ENCODE peak calls at places on chromosome 11, in six cellular contexts. Y is pancreas, N is left ventricle myocardium inferior, O is OCI-LY7, D is transverse colon, G is heart right ventricle. B is an unnamed sample.

GRCh38 chr11:17504330-17505107 is 27.9 kb upstream of the ABCC8 start:
- DNase-seq in Y (peak; percentile 76), N (peak; percentile 77), O (peak; percentile 81), D (peak; percentile 83), G (peak; percentile 77), B (peak; percentile 81)

GRCh38 chr11:36240746-36241295 is 48.4 kb downstream of the COMMD9 start:
- DNase-seq in Y (no peak), N (no peak), O (no peak), D (no peak), G (no peak), B (no peak)

GRCh38 chr11:118258410-118258809 is 5.7 kb downstream of the MPZL2 start:
- DNase-seq in Y (no peak), N (no peak), O (peak; percentile 29), D (no peak), G (no peak), B (no peak)

GRCh38 chr11:69173326-69173725 is 17.6 kb downstream of the SMIM38 start:
- DNase-seq in Y (no peak), N (no peak), O (no peak), D (no peak), G (no peak), B (no peak)

GRCh38 chr11:57277845-57278720 is 41.0 kb upstream of the APLNR start:
- DNase-seq in Y (peak; percentile 50), N (peak; percentile 67), O (peak; percentile 23), D (peak; percentile 75), G (peak; percentile 81), B (no peak)

GRCh38 chr11:6655020-6655789 is 404 bp downstream of the DCHS1 start:
- DNase-seq in Y (no peak), N (no peak), O (no peak), D (no peak), G (peak; percentile 41), B (no peak)

GRCh38 chr11:17734986-17735822 is 623 bp downstream of the KCNC1 start:
- DNase-seq in Y (peak; percentile 60), N (peak; percentile 66), O (no peak), D (peak; percentile 51), G (peak; percentile 56), B (no peak)

GRCh38 chr11:100682247-100682969 is 4.7 kb upstream of the ARHGAP42 start:
- DNase-seq in Y (no peak), N (no peak), O (peak; percentile 3), D (no peak), G (no peak), B (no peak)

GRCh38 chr11:3152471-3153110 is 12.5 kb downstream of the OSBPL5 start:
- DNase-seq in Y (no peak), N (peak; percentile 12), O (no peak), D (no peak), G (no peak), B (no peak)

GRCh38 chr11:72236083-72236697 is 7.8 kb downstream of the PHOX2A start:
- DNase-seq in Y (no peak), N (no peak), O (no peak), D (no peak), G (no peak), B (no peak)

GRCh38 chr11:36376315-36376887 is 80.3 kb downstream of the PRR5L start:
- DNase-seq in Y (peak; percentile 32), N (peak; percentile 26), O (no peak), D (peak; percentile 63), G (peak; percentile 46), B (no peak)

GRCh38 chr11:84430661-84431060 is 1144.5 kb upstream of the CCDC90B start:
- DNase-seq in Y (no peak), N (no peak), O (no peak), D (no peak), G (no peak), B (no peak)

GRCh38 chr11:131457163-131457562 is 86.7 kb downstream of the NTM start:
- DNase-seq in Y (no peak), N (no peak), O (no peak), D (no peak), G (no peak), B (no peak)

GRCh38 chr11:126838779-126839178 is 161.8 kb downstream of the KIRREL3 start:
- DNase-seq in Y (no peak), N (no peak), O (no peak), D (no peak), G (no peak), B (no peak)

GRCh38 chr11:2301631-2302272 is at the start of the genes C11orf21 and TSPAN32:
- DNase-seq in Y (peak; percentile 38), N (peak; percentile 69), O (peak; percentile 37), D (peak; percentile 57), G (peak; percentile 77), B (peak; percentile 58)

GRCh38 chr11:2387266-2387982 is 10.3 kb downstream of the CD81 start:
- DNase-seq in Y (no peak), N (no peak), O (peak; percentile 71), D (no peak), G (no peak), B (peak; percentile 74)

GRCh38 chr11:74418509-74418895 is 20.3 kb upstream of the PGM2L1 start:
- DNase-seq in Y (no peak), N (no peak), O (no peak), D (no peak), G (no peak), B (no peak)

GRCh38 chr11:3802016-3802790 is 4.8 kb upstream of the NUP98 start:
- DNase-seq in Y (no peak), N (no peak), O (no peak), D (no peak), G (no peak), B (no peak)

GRCh38 chr11:86459682-86460460 is 85.2 kb downstream of the CCDC81 start:
- DNase-seq in Y (peak; percentile 62), N (peak; percentile 45), O (no peak), D (no peak), G (peak; percentile 52), B (no peak)

GRCh38 chr11:13238879-13239514 is 38.6 kb upstream of the BMAL1 start:
- DNase-seq in Y (peak; percentile 34), N (peak; percentile 22), O (peak; percentile 54), D (peak; percentile 46), G (peak; percentile 31), B (peak; percentile 34)

GRCh38 chr11:12577746-12578644 is 96.2 kb upstream of the TEAD1 start:
- DNase-seq in Y (no peak), N (no peak), O (no peak), D (no peak), G (no peak), B (no peak)

GRCh38 chr11:3205261-3206127 is 13.1 kb downstream of the MRGPRG start:
- DNase-seq in Y (no peak), N (peak; percentile 4), O (no peak), D (no peak), G (no peak), B (no peak)

GRCh38 chr11:100878474-100878873 is 191.4 kb downstream of the ARHGAP42 start:
- DNase-seq in Y (no peak), N (no peak), O (no peak), D (no peak), G (peak; percentile 43), B (no peak)

GRCh38 chr11:111913031-111913861 is 712 bp downstream of the HSPB2 start:
- DNase-seq in Y (no peak), N (no peak), O (no peak), D (no peak), G (peak; percentile 40), B (no peak)

GRCh38 chr11:111916768-111917167 is 1.9 kb upstream of the C11orf52 start:
- DNase-seq in Y (no peak), N (no peak), O (no peak), D (no peak), G (no peak), B (no peak)

GRCh38 chr11:111911563-111912401 is at the start of gene CRYAB:
- DNase-seq in Y (peak; percentile 66), N (peak; percentile 89), O (no peak), D (peak; percentile 68), G (peak; percentile 89), B (no peak)

GRCh38 chr11:111912535-111912934 is at the start of gene HSPB2:
- DNase-seq in Y (no peak), N (peak; percentile 55), O (no peak), D (no peak), G (peak; percentile 56), B (no peak)

GRCh38 chr11:111913997-111914396 is 1.5 kb downstream of the HSPB2 start:
- DNase-seq in Y (no peak), N (no peak), O (no peak), D (no peak), G (peak; percentile 77), B (no peak)
- H3K4me3 ChIP-seq in Y (no peak overlapping the region), N (peak overlapping the region; percentile 77), O (no peak overlapping the region), D (no peak overlapping the region), G (peak overlapping the region; percentile 66), B (no peak overlapping the region)

DNA sequence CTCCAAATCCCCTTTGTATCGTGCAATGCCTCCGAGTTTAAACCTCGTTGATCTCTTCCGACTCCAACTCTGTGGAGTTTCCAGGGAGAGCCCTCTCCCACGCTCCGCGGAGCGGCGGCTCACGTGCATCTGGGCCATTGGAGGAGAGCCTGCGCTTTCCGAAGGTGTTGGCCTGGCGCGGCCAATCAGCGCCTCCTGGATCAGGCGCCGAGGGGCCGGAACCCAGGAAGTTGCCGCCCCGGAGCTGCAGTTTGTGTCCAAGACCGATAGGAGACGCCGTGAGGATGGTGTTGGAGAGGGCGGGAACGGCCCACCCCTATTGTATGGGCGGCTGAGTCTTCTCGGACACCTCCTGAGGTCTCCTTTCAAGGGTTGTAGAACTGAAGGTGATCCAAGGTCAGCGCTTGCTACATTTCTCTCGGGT is 1.6 kb downstream of the ADAMTS15 start:
- DNase-seq in Y (no peak), N (peak; percentile 91), O (no peak), D (peak; percentile 77), G (peak; percentile 85), B (no peak)
- H3K4me1 ChIP-seq in Y (peaks cover 7% of the 10 kb centered on the region), N (peaks cover 72% of the 10 kb centered on the region), O (no peaks in the 10 kb centered on the region), D (peaks cover 19% of the 10 kb centered on the region), G (peaks cover 55% of the 10 kb centered on the region), B (no peaks in the 10 kb centered on the region)

GRCh38 chr11:116364357-116364756 is 408.4 kb downstream of the BUD13 start:
- DNase-seq in Y (no peak), N (no peak), O (no peak), D (no peak), G (no peak), B (no peak)

GRCh38 chr11:116366451-116366850 is 406.3 kb downstream of the BUD13 start:
- DNase-seq in Y (no peak), N (no peak), O (no peak), D (no peak), G (no peak), B (no peak)

GRCh38 chr11:116373107-116373506 is 399.7 kb downstream of the BUD13 start:
- DNase-seq in Y (no peak), N (no peak), O (no peak), D (no peak), G (no peak), B (no peak)

GRCh38 chr11:116371146-116371545 is 401.6 kb downstream of the BUD13 start:
- DNase-seq in Y (no peak), N (no peak), O (no peak), D (no peak), G (no peak), B (no peak)

GRCh38 chr11:116366980-116367640 is 405.7 kb downstream of the BUD13 start:
- DNase-seq in Y (no peak), N (no peak), O (no peak), D (no peak), G (no peak), B (no peak)
- H3K27ac ChIP-seq in Y (no peak overlapping the region), N (no peak overlapping the region), O (no peak overlapping the region), D (no peak overlapping the region), G (no peak overlapping the region), B (no peak overlapping the region)

DNA sequence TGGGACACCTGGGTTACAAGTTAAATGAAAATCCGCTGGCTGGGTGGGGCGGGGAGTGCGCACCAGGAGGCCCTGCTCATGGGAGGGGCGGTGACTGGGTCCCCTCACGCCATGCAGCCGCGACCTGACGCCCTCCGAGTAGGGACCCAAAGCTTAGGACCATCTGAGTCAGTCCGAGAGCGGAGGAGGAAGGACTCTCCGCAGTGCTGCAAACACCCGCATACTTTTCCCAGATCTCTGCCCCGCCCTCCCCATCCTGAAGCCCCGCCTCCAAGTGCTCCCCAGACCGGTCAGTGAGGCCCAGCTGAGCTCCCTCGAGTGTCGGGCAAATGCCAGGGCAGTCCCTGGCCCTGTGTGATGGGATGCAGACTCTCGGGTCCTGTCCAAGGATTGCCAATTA is 6.6 kb upstream of the FLI1 start:
- DNase-seq in Y (no peak), N (no peak), O (no peak), D (peak; percentile 52), G (peak; percentile 51), B (no peak)
- H3K4me3 ChIP-seq in Y (no peak overlapping the region), N (peak overlapping the region; percentile 64), O (no peak overlapping the region), D (no peak overlapping the region), G (peak overlapping the region; percentile 54), B (peak overlapping the region; percentile 68)